ENCODE peak calls at places on chromosome 15, in eight cellular contexts. A is DMS153; K is NCI-H774; H is HFFc6; T is head of caudate nucleus; N is activated CD4-positive, alpha-beta memory T cell treated with anti-CD3 and anti-CD28 coated beads, Interleukin-2, amount 10 ng/mL, durations not matched to agents 7 days and 5 days; J is hepatocyte; L is ELR. Y is an unnamed sample.

GRCh38 chr15:40054746-40055575 is 16.0 kb upstream of the SRP14 start:
- DNase-seq in A (peak), K (peak), H (no peak), T (no peak), N (peak), J (no peak), L (peak), Y (no peak)

GRCh38 chr15:34122771-34123183 is 20.9 kb downstream of the PGBD4 start:
- DNase-seq in A (no peak), K (no peak), H (peak), T (no peak), N (no peak), J (peak), L (peak), Y (no peak)

GRCh38 chr15:38220874-38221273 is 31.8 kb upstream of the SPRED1 start:
- DNase-seq in A (no peak), K (no peak), H (no peak), T (no peak), N (no peak), J (no peak), L (no peak), Y (no peak)

GRCh38 chr15:67199391-67199790 is 55.1 kb downstream of the AAGAB start:
- DNase-seq in A (no peak), K (no peak), H (no peak), T (no peak), N (no peak), J (no peak), L (no peak), Y (no peak)

GRCh38 chr15:78477295-78477694 is 30.1 kb upstream of the HYKK start:
- DNase-seq in A (no peak), K (no peak), H (no peak), T (no peak), N (no peak), J (no peak), L (no peak), Y (no peak)

GRCh38 chr15:80489030-80489594 is 84.9 kb downstream of the ARNT2 start:
- DNase-seq in A (no peak), K (no peak), H (peak), T (no peak), N (no peak), J (no peak), L (peak), Y (peak)

GRCh38 chr15:86892774-86893449 is 813.2 kb downstream of the AGBL1 start:
- DNase-seq in A (no peak), K (no peak), H (no peak), T (no peak), N (no peak), J (no peak), L (no peak), Y (no peak)

GRCh38 chr15:75927601-75928000 is 23.9 kb downstream of the FBXO22 start:
- DNase-seq in A (no peak), K (no peak), H (no peak), T (no peak), N (no peak), J (no peak), L (no peak), Y (no peak)